ENCODE peak calls at places on chromosomes 16 and 17, in ten cellular contexts. T is cardiac muscle cell, Z is heart right ventricle, U is GM23338, V is psoas muscle, E is IMR-90, I is stomach, H is colonic mucosa, M is Panc1, S is mammary epithelial cell. N is an unnamed sample.

GRCh38 chr17:16013943-16014407 is 14.4 kb downstream of the TTC19 start:
- DNase-seq in T (peak), Z (no peak), U (peak), V (no peak), E (peak), I (no peak), H (no peak), M (peak), S (peak), N (peak)

GRCh38 chr17:27762527-27763305 is 37.6 kb downstream of the NOS2 start:
- DNase-seq in T (peak), Z (no peak), U (peak), V (no peak), E (peak), I (no peak), H (peak), M (no peak), S (peak), N (peak)

GRCh38 chr17:78878871-78879270 is 24.1 kb downstream of the CEP295NL start:
- DNase-seq in T (no peak), Z (no peak), U (no peak), V (no peak), E (no peak), I (no peak), H (no peak), M (no peak), S (no peak), N (no peak)

GRCh38 chr17:42438600-42439567 is 15.8 kb upstream of the CAVIN1 start:
- DNase-seq in T (no peak), Z (no peak), U (peak), V (no peak), E (no peak), I (peak), H (peak), M (no peak), S (no peak), N (peak)

GRCh38 chr17:4908301-4908700 is 5.4 kb upstream of the CHRNE start:
- DNase-seq in T (no peak), Z (no peak), U (peak), V (no peak), E (no peak), I (no peak), H (no peak), M (no peak), S (peak), N (no peak)

GRCh38 chr17:41962111-41962510 is 4.5 kb upstream of the CNP start:
- DNase-seq in T (no peak), Z (no peak), U (no peak), V (no peak), E (no peak), I (no peak), H (no peak), M (no peak), S (no peak), N (no peak)

GRCh38 chr17:27597783-27598320 is 33.1 kb upstream of the LGALS9 start:
- DNase-seq in T (no peak), Z (no peak), U (no peak), V (no peak), E (no peak), I (no peak), H (no peak), M (no peak), S (no peak), N (no peak)

GRCh38 chr17:41404024-41404651 is 6.7 kb upstream of the KRT31 start:
- DNase-seq in T (no peak), Z (no peak), U (no peak), V (no peak), E (peak), I (no peak), H (no peak), M (peak), S (peak), N (peak)

GRCh38 chr16:86975445-86975844 is 341.7 kb downstream of the C16orf95 start:
- DNase-seq in T (peak), Z (no peak), U (peak), V (no peak), E (peak), I (no peak), H (no peak), M (no peak), S (peak), N (peak)

GRCh38 chr17:72191901-72192300 is 71.1 kb downstream of the SOX9 start:
- DNase-seq in T (no peak), Z (peak), U (no peak), V (no peak), E (no peak), I (no peak), H (no peak), M (no peak), S (no peak), N (peak)

GRCh38 chr17:72187544-72187943 is 66.7 kb downstream of the SOX9 start:
- DNase-seq in T (no peak), Z (peak), U (no peak), V (peak), E (peak), I (peak), H (peak), M (no peak), S (no peak), N (no peak)

GRCh38 chr17:72188801-72189200 is 68.0 kb downstream of the SOX9 start:
- DNase-seq in T (no peak), Z (no peak), U (no peak), V (no peak), E (no peak), I (no peak), H (no peak), M (no peak), S (no peak), N (no peak)

GRCh38 chr17:72191356-72191755 is 70.5 kb downstream of the SOX9 start:
- DNase-seq in T (no peak), Z (no peak), U (no peak), V (no peak), E (no peak), I (no peak), H (no peak), M (no peak), S (no peak), N (no peak)

DNA sequence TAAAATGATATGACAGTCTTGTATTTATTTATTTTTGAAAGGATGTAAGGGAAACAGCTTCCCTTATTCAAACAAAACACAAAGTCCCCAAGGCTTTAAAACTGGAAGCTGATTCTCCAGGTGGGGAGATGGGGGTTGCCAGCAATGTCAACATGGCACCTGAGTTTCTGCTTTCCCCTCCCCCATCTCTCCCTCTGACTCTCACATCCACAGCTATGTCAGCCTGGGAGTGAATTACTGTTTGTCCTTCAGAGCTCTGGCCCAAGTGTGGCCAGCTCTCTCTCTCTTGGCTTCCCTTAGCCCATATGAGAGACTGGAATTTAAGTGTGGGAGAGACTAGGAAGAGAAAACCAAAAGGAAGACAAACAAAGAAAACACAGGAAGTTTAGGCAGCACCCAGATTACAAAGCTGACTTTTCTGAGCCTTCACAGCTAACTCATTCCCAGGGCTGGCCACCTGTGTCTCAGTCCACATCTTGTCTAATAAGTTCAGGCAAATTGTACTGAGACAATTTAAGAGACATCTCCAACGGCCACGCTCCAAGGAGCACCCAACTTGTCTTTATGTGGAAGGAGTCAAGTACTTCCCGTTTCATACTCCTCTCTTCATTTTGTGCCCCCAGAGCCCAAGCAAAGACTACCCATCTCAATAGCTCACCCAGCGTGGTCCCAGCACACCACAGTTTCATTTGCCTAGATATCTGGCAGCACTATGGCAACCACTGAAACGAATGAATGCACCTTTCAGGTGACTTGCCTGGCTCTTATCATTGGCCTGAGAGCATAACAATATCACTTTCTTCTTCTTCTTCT is 69.2 kb downstream of the SOX9 start:
- DNase-seq in T (no peak), Z (no peak), U (no peak), V (no peak), E (peak), I (no peak), H (no peak), M (no peak), S (no peak), N (no peak)
- H3K4me3 ChIP-seq in T (no peak), Z (no peak), U (no peak), V (no peak), E (no peak), I (no peak), H (no peak), M (no peak), S (no peak), N (no peak)

GRCh38 chr17:35051183-35051578 is 12.3 kb downstream of the RFFL start:
- DNase-seq in T (no peak), Z (no peak), U (no peak), V (no peak), E (no peak), I (no peak), H (no peak), M (no peak), S (no peak), N (peak)

GRCh38 chr17:35053204-35053603 is 10.3 kb downstream of the RFFL start:
- DNase-seq in T (no peak), Z (no peak), U (no peak), V (no peak), E (no peak), I (no peak), H (no peak), M (no peak), S (no peak), N (no peak)

GRCh38 chr17:35051579-35052239 is 11.8 kb downstream of the RFFL start:
- DNase-seq in T (no peak), Z (no peak), U (no peak), V (no peak), E (peak), I (no peak), H (peak), M (no peak), S (no peak), N (peak)

GRCh38 chr17:35052780-35053179 is 10.7 kb downstream of the RFFL start:
- DNase-seq in T (no peak), Z (no peak), U (no peak), V (no peak), E (no peak), I (no peak), H (no peak), M (no peak), S (no peak), N (no peak)

DNA sequence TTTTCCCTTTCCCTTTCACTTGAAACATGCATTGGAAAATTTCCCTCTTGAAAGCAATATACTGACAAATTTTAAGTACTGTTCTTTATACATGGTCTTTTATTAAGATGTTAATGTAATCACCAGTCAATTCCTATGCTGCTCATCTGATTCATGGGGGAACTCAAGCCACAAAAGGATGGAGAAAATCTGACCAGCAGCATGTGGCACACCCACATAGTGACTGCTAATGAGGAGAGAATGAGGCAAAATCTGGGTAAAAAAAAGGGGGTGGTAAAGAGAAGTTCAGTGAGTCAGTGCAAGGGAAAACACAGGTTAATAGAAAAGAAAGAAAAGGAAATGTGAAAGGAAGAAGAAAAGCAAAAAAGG is 11.3 kb downstream of the RFFL start:
- DNase-seq in T (no peak), Z (no peak), U (no peak), V (no peak), E (peak), I (no peak), H (no peak), M (no peak), S (peak), N (no peak)
- TF ChIP-seq CTCF in T (no peak), Z (no peak), U (no peak), V (no peak), E (no peak), I (no peak), H (no peak), M (no peak), S (no peak), N (no peak)

GRCh38 chr17:53039981-53040380 is 782.7 kb upstream of the KIF2B start:
- DNase-seq in T (no peak), Z (no peak), U (no peak), V (no peak), E (no peak), I (no peak), H (no peak), M (no peak), S (no peak), N (no peak)
- H3K4me3 ChIP-seq in T (no peak), Z (no peak), U (no peak), V (no peak), E (no peak), I (no peak), H (no peak), M (no peak), S (no peak), N (no peak)

GRCh38 chr17:20908373-20909273 is 134.2 kb downstream of the USP22 start:
- DNase-seq in T (peak), Z (peak), U (peak), V (peak), E (peak), I (peak), H (peak), M (no peak), S (peak), N (peak)
- TF ChIP-seq CTCF in T (peak), Z (peak), U (peak), V (peak), E (peak), I (no peak), H (peak), M (peak), S (peak), N (peak)

DNA sequence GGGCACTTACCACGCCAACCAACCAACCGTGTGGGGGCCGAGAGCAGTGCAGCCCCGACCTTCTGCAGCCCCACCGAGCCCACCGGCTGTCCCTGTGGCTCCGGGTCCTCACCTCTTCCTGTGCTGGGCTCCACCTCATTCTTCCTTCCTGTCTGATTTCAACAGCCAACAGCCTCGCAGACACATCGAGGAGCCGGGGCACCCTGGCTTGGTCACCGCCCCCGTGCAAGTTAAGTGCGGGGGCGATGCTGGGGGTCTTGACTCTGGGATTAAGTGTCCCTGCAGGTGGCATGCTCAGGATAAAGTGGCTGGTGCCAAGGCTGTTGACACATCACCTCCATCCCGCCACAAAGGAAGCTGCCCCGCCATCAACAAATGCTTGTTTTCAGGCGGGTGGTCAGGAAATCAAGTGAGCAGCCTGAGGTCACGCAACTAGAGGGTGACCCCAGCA is at the start of gene NLRC3:
- DNase-seq in T (no peak), Z (no peak), U (no peak), V (no peak), E (no peak), I (no peak), H (no peak), M (no peak), S (no peak), N (no peak)
- H3K4me3 ChIP-seq in T (no peak), Z (peak), U (no peak), V (peak), E (no peak), I (peak), H (peak), M (no peak), S (no peak), N (no peak)

GRCh38 chr16:81745704-81746558 is 33.2 kb upstream of the PLCG2 start:
- DNase-seq in T (peak), Z (peak), U (peak), V (peak), E (peak), I (peak), H (peak), M (no peak), S (peak), N (peak)

GRCh38 chr16:81748476-81749198 is 30.5 kb upstream of the PLCG2 start:
- DNase-seq in T (no peak), Z (no peak), U (peak), V (no peak), E (no peak), I (no peak), H (no peak), M (no peak), S (no peak), N (no peak)

GRCh38 chr16:81744911-81745310 is 34.2 kb upstream of the PLCG2 start:
- DNase-seq in T (no peak), Z (no peak), U (peak), V (no peak), E (no peak), I (no peak), H (no peak), M (no peak), S (no peak), N (no peak)

GRCh38 chr16:81744385-81744784 is 34.7 kb upstream of the PLCG2 start:
- DNase-seq in T (no peak), Z (no peak), U (no peak), V (no peak), E (no peak), I (no peak), H (no peak), M (no peak), S (no peak), N (no peak)

DNA sequence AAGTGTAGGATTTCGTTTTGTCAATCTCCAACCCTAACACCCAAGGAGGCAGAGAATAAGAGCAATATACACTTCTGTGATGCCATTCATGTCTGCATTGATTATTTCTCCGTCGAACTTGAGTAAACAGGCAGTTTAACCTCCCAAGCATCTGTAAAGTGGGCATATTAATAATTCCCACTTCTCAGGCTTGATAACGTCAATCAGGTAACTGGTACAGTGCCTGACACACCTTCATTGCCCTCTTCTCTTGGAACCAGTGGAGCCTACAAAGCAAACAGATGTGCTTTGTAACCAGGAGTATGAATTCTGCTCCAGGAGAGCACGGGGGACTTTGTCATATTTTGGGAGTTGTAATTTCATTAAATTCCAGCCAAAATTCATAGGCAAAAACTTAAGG is 32.5 kb upstream of the PLCG2 start:
- DNase-seq in T (no peak), Z (no peak), U (no peak), V (no peak), E (no peak), I (no peak), H (no peak), M (no peak), S (no peak), N (no peak)
- TF ChIP-seq CTCF in T (no peak), Z (no peak), U (no peak), V (no peak), E (no peak), I (no peak), H (no peak), M (no peak), S (no peak), N (no peak)

GRCh38 chr16:75116081-75116910 is at the start of gene LDHD:
- DNase-seq in T (peak), Z (peak), U (peak), V (peak), E (no peak), I (peak), H (peak), M (no peak), S (peak), N (peak)

GRCh38 chr16:75114179-75114945 is 2.2 kb downstream of the LDHD start:
- DNase-seq in T (no peak), Z (no peak), U (no peak), V (no peak), E (no peak), I (no peak), H (no peak), M (no peak), S (no peak), N (no peak)

GRCh38 chr16:75118943-75119539 is 2.5 kb upstream of the LDHD start:
- DNase-seq in T (no peak), Z (no peak), U (no peak), V (no peak), E (no peak), I (no peak), H (no peak), M (no peak), S (no peak), N (no peak)

GRCh38 chr16:75114946-75115825 is 1.4 kb downstream of the LDHD start:
- DNase-seq in T (no peak), Z (no peak), U (no peak), V (no peak), E (no peak), I (no peak), H (no peak), M (no peak), S (no peak), N (no peak)

DNA sequence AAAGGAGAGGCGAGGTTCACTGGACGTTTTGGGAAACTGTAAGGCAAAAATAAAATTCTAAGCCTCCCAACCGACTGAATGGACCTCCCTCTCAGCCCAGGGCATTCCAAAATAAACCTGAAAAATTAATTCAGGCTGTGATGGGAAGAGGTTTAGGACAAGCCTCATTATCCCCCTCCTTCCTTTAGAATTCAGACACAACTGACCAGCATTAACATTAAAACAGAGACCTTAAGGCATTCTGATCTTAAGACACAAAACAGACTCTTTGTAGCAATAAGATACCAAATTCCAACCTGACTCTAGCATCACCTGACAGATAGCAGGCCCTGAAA is 298 bp upstream of the LDHD start:
- DNase-seq in T (no peak), Z (no peak), U (no peak), V (no peak), E (no peak), I (no peak), H (no peak), M (no peak), S (no peak), N (no peak)
- H3K4me3 ChIP-seq in T (no peak), Z (peak), U (peak), V (peak), E (no peak), I (peak), H (no peak), M (no peak), S (no peak), N (no peak)

N was measured in fibroblast of villous mesenchyme.